ENCODE peak calls at places on chromosomes 11 and 22, in five cellular contexts. O is natural killer cell treated with Interleukin-12 subunit alpha and Interleukin-12 subunit beta and Interleukin-15 and Interleukin-18, amount 100 ng/mL, for 72 hours; T is A172; B is neuronal stem cell; A is sigmoid colon. S is an unnamed sample.

GRCh38 chr11:65695459-65696241 is 16.4 kb upstream of the KAT5 start:
- DNase-seq in T (peak; percentile 23), O (no peak), B (no peak), A (no peak), S (peak; percentile 92)

GRCh38 chr22:31628969-31629723 is 32.9 kb downstream of the PISD start:
- DNase-seq in T (no peak), O (no peak), A (no peak), B (no peak), S (no peak)

GRCh38 chr11:66878554-66878953 is 21.7 kb downstream of the LRFN4 start:
- DNase-seq in O (peak; percentile 23), A (no peak), T (no peak), B (no peak), S (no peak)

GRCh38 chr11:110984147-110984546 is 261.4 kb upstream of the POU2AF2 start:
- DNase-seq in T (peak; percentile 28), A (no peak), O (no peak), B (no peak), S (no peak)

GRCh38 chr22:32389685-32390084 is 22.4 kb downstream of the RTCB start:
- DNase-seq in O (no peak), A (no peak), T (peak; percentile 5), B (no peak), S (no peak)

GRCh38 chr11:1497600-1497999 is 11.0 kb upstream of the MOB2 start:
- DNase-seq in B (no peak), T (no peak), A (no peak), O (no peak), S (no peak)

GRCh38 chr11:62461740-62462522 is 43.1 kb downstream of the SCGB1A1 start:
- DNase-seq in O (no peak), B (no peak), A (no peak), T (peak; percentile 93), S (no peak)

GRCh38 chr11:29751618-29752017 is 265.2 kb downstream of the KCNA4 start:
- DNase-seq in B (no peak), T (no peak), O (no peak), A (no peak), S (no peak)

GRCh38 chr22:36369922-36370781 is 17.6 kb downstream of the MYH9 start:
- DNase-seq in T (no peak), B (no peak), A (peak; percentile 86), O (no peak), S (peak; percentile 63)

GRCh38 chr22:23516304-23516703 is 63.8 kb downstream of the IGLL1 start:
- DNase-seq in O (no peak), A (no peak), B (no peak), T (no peak), S (no peak)

GRCh38 chr22:36865346-36865745 is 4.5 kb downstream of the NCF4 start:
- DNase-seq in A (no peak), O (no peak), B (no peak), T (no peak), S (no peak)

GRCh38 chr22:40325315-40325714 is 21.0 kb upstream of the ADSL start:
- DNase-seq in A (no peak), T (no peak), O (peak; percentile 62), B (no peak), S (no peak)

GRCh38 chr11:71977743-71978418 is 20.8 kb upstream of the IL18BP start:
- DNase-seq in T (peak; percentile 50), A (peak; percentile 68), O (no peak), B (peak; percentile 14), S (no peak)

GRCh38 chr22:30238661-30239420 is 7.7 kb downstream of the LIF start:
- DNase-seq in A (peak; percentile 79), B (no peak), T (peak; percentile 86), O (no peak), S (no peak)

GRCh38 chr22:36104988-36105387 is 55.6 kb downstream of the APOL3 start:
- DNase-seq in B (no peak), O (no peak), T (no peak), A (peak; percentile 7), S (no peak)

GRCh38 chr22:38069372-38070249 is 12.4 kb downstream of the PICK1 start:
- DNase-seq in B (no peak), T (no peak), A (peak; percentile 94), O (no peak), S (no peak)

GRCh38 chr22:35070451-35071093 is 4.6 kb downstream of the ISX start:
- DNase-seq in A (no peak), T (no peak), O (no peak), B (no peak), S (no peak)

GRCh38 chr22:39808087-39808486 is 85.5 kb downstream of the ENTHD1 start:
- DNase-seq in O (no peak), B (no peak), T (no peak), A (no peak), S (no peak)

GRCh38 chr11:75867778-75868374 is 52.9 kb downstream of the UVRAG start:
- DNase-seq in O (peak; percentile 65), A (no peak), T (peak; percentile 42), B (peak; percentile 31), S (peak; percentile 25)

GRCh38 chr11:27211370-27212127 is 151.5 kb downstream of the CCDC34 start:
- DNase-seq in B (no peak), A (no peak), T (no peak), O (no peak), S (peak; percentile 25)

GRCh38 chr11:127103586-127104388 is 103.2 kb upstream of the KIRREL3 start:
- DNase-seq in A (no peak), B (no peak), T (no peak), O (no peak), S (no peak)

GRCh38 chr22:33329398-33329797 is 271.2 kb upstream of the SYN3 start:
- DNase-seq in O (no peak), A (no peak), T (no peak), B (no peak), S (no peak)

GRCh38 chr11:117366875-117367274 is 39.2 kb downstream of the CEP164 start:
- DNase-seq in O (no peak), T (no peak), A (no peak), B (no peak), S (no peak)

GRCh38 chr11:3894128-3894731 is 38.8 kb downstream of the STIM1 start:
- DNase-seq in A (no peak), T (no peak), O (no peak), B (no peak), S (no peak)

GRCh38 chr22:46108564-46109473 is 41.5 kb upstream of the PPARA start:
- DNase-seq in T (no peak), B (no peak), O (no peak), A (peak; percentile 87), S (no peak)

GRCh38 chr22:30086496-30086895 is 6.2 kb downstream of the HORMAD2 start:
- DNase-seq in T (no peak), B (no peak), A (no peak), O (no peak), S (no peak)

GRCh38 chr22:19853879-19854777 is 546 bp downstream of the GNB1L start:
- DNase-seq in A (no peak), B (no peak), O (no peak), T (no peak), S (no peak)

GRCh38 chr11:32985600-32985999 is 30.1 kb upstream of the DEPDC7 start:
- DNase-seq in O (no peak), B (no peak), A (no peak), T (no peak), S (no peak)

GRCh38 chr22:33036881-33037280 is 21.3 kb downstream of the SYN3 start:
- DNase-seq in B (no peak), O (no peak), T (no peak), A (no peak), S (peak; percentile 74)

GRCh38 chr11:112949781-112950575 is 11.2 kb upstream of the NCAM1 start:
- DNase-seq in T (no peak), A (peak; percentile 77), O (no peak), B (no peak), S (no peak)

GRCh38 chr11:64453466-64453865 is 94.5 kb downstream of the RPS6KA4 start:
- DNase-seq in T (no peak), O (no peak), A (peak; percentile 27), B (no peak), S (no peak)

GRCh38 chr11:66467034-66467659 is 442 bp downstream of the PELI3 start:
- DNase-seq in B (peak; percentile 33), A (no peak), O (no peak), T (no peak), S (no peak)

GRCh38 chr11:74371269-74372039 is 26.8 kb downstream of the PGM2L1 start:
- DNase-seq in B (no peak), T (peak; percentile 67), O (no peak), A (no peak), S (peak; percentile 35)

GRCh38 chr11:67118059-67118766 is 850 bp upstream of the KDM2A start:
- DNase-seq in B (no peak), T (no peak), O (peak; percentile 69), A (peak; percentile 75), S (no peak)

GRCh38 chr22:36902143-36902911 is 11.1 kb upstream of the CSF2RB start:
- DNase-seq in T (no peak), B (no peak), O (no peak), A (no peak), S (no peak)

GRCh38 chr22:49574205-49574604 is 253.5 kb downstream of the BRD1 start:
- DNase-seq in T (no peak), B (no peak), A (no peak), O (peak; percentile 45), S (no peak)

GRCh38 chr11:86101941-86102407 is 33.1 kb upstream of the PICALM start:
- DNase-seq in O (no peak), A (no peak), T (peak; percentile 26), B (no peak), S (no peak)